ENCODE peak calls at places on chromosomes 4 and X, in four cellular contexts. M is upper lobe of left lung, K is body of pancreas, P is psoas muscle. G is an unnamed sample.

GRCh38 chr4:48710446-48711209 is 69.5 kb downstream of the FRYL start:
- DNase-seq in M (no peak), P (no peak), K (no peak), G (no peak)

GRCh38 chr4:122086338-122086737 is 65.8 kb upstream of the BLTP1 start:
- DNase-seq in P (no peak), K (no peak), M (no peak), G (no peak)

GRCh38 chr4:19961092-19961491 is 290.6 kb upstream of the SLIT2 start:
- DNase-seq in K (no peak), P (no peak), M (no peak), G (no peak)

GRCh38 chrX:107712231-107713204 is 63.1 kb downstream of the TSC22D3 start:
- DNase-seq in K (peak), P (peak), M (no peak), G (no peak)

GRCh38 chr4:40848251-40848650 is 98.5 kb downstream of the NSUN7 start:
- DNase-seq in P (no peak), M (no peak), K (no peak), G (no peak)

GRCh38 chr4:74758521-74758920 is 35.8 kb downstream of the BTC start:
- DNase-seq in P (no peak), M (no peak), K (no peak), G (no peak)

GRCh38 chrX:99750721-99751120 is 659.4 kb downstream of the PCDH19 start:
- DNase-seq in K (no peak), M (no peak), P (no peak), G (no peak)

GRCh38 chr4:86387013-86387412 is 27.2 kb upstream of the MAPK10 start:
- DNase-seq in P (no peak), K (no peak), M (no peak), G (no peak)

GRCh38 chr4:123478859-123479345 is 82.3 kb downstream of the SPRY1 start:
- DNase-seq in P (no peak), M (no peak), K (peak), G (no peak)

GRCh38 chrX:134999469-134999868 is 8.7 kb downstream of the SMIM10 start:
- DNase-seq in K (no peak), P (no peak), M (no peak), G (no peak)

GRCh38 chr4:98566491-98567008 is 91.9 kb downstream of the TSPAN5 start:
- DNase-seq in P (no peak), M (no peak), K (no peak), G (no peak)

GRCh38 chr4:138050601-138051000 is 191.5 kb downstream of the SLC7A11 start:
- DNase-seq in M (no peak), P (no peak), K (no peak), G (no peak)

GRCh38 chr4:159370316-159370715 is 267.4 kb downstream of the RAPGEF2 start:
- DNase-seq in K (no peak), M (no peak), P (no peak), G (no peak)

GRCh38 chr4:112966701-112967100 is 82.8 kb upstream of the ANK2 start:
- DNase-seq in P (no peak), K (no peak), M (no peak), G (no peak)

GRCh38 chr4:72319596-72319995 is 249.4 kb downstream of the ADAMTS3 start:
- DNase-seq in M (no peak), K (no peak), P (no peak), G (no peak)

GRCh38 chr4:124939908-124940307 is 227.4 kb upstream of the ANKRD50 start:
- DNase-seq in P (no peak), M (no peak), K (no peak), G (no peak)

GRCh38 chr4:173518419-173519102 is 11.5 kb downstream of the HAND2 start:
- DNase-seq in P (no peak), K (no peak), M (peak), G (no peak)

GRCh38 chrX:118974088-118974907 is at the start of gene LONRF3:
- DNase-seq in K (peak), M (peak), P (peak), G (peak)

GRCh38 chr4:57083107-57083506 is 27.1 kb downstream of the IGFBP7 start:
- DNase-seq in K (no peak), P (no peak), M (no peak), G (no peak)

GRCh38 chr4:1511441-1512041 is 105.3 kb upstream of the NKX1-1 start:
- DNase-seq in K (peak), P (peak), M (peak), G (peak)

GRCh38 chr4:158155656-158156356 is 17.0 kb downstream of the GASK1B start:
- DNase-seq in K (no peak), M (no peak), P (no peak), G (no peak)
- H3K27ac ChIP-seq in K (no peak), M (no peak), P (no peak), G (no peak)

DNA sequence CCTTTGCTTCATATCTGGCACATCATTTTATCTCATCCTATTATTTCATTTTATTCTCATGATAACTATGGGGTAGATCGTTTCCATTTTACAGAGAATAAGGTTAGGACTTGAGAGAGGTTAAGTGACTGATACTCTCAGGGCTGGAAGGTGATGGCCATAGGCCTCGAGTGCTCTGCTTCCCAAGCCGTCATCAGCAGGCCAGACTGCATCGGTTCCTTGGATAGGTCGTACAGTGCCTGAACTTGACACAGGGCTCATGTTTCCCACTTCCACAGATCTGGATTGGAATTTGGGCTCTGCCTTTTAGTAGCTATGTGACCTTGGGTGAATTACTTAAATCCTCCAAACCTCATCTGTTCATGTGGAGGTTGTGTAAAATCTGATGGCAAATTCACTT is 81.4 kb downstream of the TMEM131L start:
- DNase-seq in K (no peak), P (no peak), M (no peak), G (no peak)
- H3K27ac ChIP-seq in K (no peak), P (peak), M (no peak), G (no peak)

GRCh38 chrX:133916984-133917722 is 68.2 kb downstream of the GPC3 start:
- DNase-seq in K (no peak), P (no peak), M (no peak), G (no peak)

GRCh38 chrX:133913009-133913408 is 72.4 kb downstream of the GPC3 start:
- DNase-seq in P (no peak), M (no peak), K (no peak), G (no peak)

GRCh38 chrX:133910539-133910938 is 74.9 kb downstream of the GPC3 start:
- DNase-seq in K (no peak), P (no peak), M (no peak), G (no peak)

GRCh38 chrX:133911816-133912495 is 73.4 kb downstream of the GPC3 start:
- DNase-seq in K (no peak), P (no peak), M (no peak), G (no peak)

DNA sequence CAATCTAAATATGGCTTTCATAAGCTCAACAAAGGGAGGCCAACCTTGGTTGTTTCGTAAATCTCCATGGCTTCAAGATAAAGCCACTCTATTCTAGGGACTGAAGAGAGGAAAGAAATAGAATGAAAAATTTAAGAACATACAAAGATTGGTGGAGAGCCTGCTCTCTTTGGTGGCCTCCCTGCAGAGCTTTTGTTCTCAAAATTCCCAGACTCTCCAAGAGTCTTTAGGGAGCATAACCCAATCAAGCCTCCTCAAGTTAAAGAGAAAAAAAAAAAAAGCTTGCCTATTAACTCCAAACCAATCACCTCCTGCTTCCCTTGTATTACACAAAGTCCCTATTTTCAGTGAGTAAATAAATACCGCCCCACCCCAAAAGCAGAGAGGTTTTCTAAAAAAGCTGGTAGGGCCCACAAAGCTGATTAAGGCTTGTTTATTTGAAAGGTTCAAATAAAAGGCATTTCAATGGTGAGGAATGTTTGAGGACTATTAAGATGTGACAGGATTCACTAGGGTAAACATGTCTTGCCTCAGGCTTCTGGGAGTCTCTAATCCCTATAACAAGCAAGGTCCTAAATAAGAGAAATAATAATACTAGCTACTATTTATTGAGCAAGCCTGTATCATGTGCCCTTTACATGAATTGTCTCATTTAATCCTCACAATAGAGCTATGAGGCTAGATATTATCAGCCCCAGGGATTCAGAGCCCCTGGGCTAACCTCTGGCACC is 71.6 kb downstream of the GPC3 start:
- DNase-seq in P (no peak), K (no peak), M (no peak), G (no peak)
- H3K27ac ChIP-seq in P (no peak), K (no peak), M (no peak), G (no peak)

GRCh38 chrX:103607385-103608304 is at the start of gene TCEAL3:
- DNase-seq in M (peak), K (peak), P (peak), G (peak)
- H3K27ac ChIP-seq in M (peak), K (peak), P (peak), G (peak)